ENCODE peak calls at places on chromosomes 3 and 15, in four cellular contexts. One of them, this sample, is unnamed.

GRCh38 chr3:127588675-127589577 is 1.6 kb downstream of the TPRA1 start:
- DNase-seq in CD4-positive, alpha-beta T cell: no peak
- DNase-seq in Ammon's horn: no peak
- DNase-seq in stomach: no peak
- DNase-seq in this sample: no peak

GRCh38 chr3:180325958-180326357 is 276.0 kb upstream of the TTC14 start:
- DNase-seq in Ammon's horn: no peak
- DNase-seq in stomach: no peak
- DNase-seq in CD4-positive, alpha-beta T cell: no peak
- DNase-seq in this sample: no peak

GRCh38 chr3:111803123-111803593 is 55.9 kb upstream of the PHLDB2 start:
- DNase-seq in CD4-positive, alpha-beta T cell: no peak
- DNase-seq in Ammon's horn: no peak
- DNase-seq in stomach: peak
- DNase-seq in this sample: no peak

GRCh38 chr15:74426404-74427281 is 7.1 kb downstream of the SEMA7A start:
- DNase-seq in Ammon's horn: no peak
- DNase-seq in stomach: no peak
- DNase-seq in CD4-positive, alpha-beta T cell: no peak
- DNase-seq in this sample: no peak

GRCh38 chr15:39654308-39654707 is 73.4 kb downstream of the THBS1 start:
- DNase-seq in Ammon's horn: no peak
- DNase-seq in stomach: no peak
- DNase-seq in CD4-positive, alpha-beta T cell: no peak
- DNase-seq in this sample: no peak

GRCh38 chr15:40550381-40551037 is 14.3 kb downstream of the CCDC32 start:
- DNase-seq in stomach: no peak
- DNase-seq in Ammon's horn: no peak
- DNase-seq in CD4-positive, alpha-beta T cell: no peak
- DNase-seq in this sample: no peak

GRCh38 chr3:73480187-73480672 is 144.5 kb downstream of the PDZRN3 start:
- DNase-seq in Ammon's horn: no peak
- DNase-seq in CD4-positive, alpha-beta T cell: no peak
- DNase-seq in stomach: no peak
- DNase-seq in this sample: no peak

GRCh38 chr3:41575754-41576153 is 376.4 kb downstream of the CTNNB1 start:
- DNase-seq in Ammon's horn: peak
- DNase-seq in CD4-positive, alpha-beta T cell: no peak
- DNase-seq in stomach: no peak
- DNase-seq in this sample: peak

GRCh38 chr15:62649793-62650420 is 392.6 kb upstream of the TPM1 start:
- DNase-seq in stomach: no peak
- DNase-seq in Ammon's horn: peak
- DNase-seq in CD4-positive, alpha-beta T cell: no peak
- DNase-seq in this sample: no peak

GRCh38 chr3:8579101-8579500 is 65.5 kb downstream of the SSUH2 start:
- DNase-seq in CD4-positive, alpha-beta T cell: no peak
- DNase-seq in stomach: no peak
- DNase-seq in Ammon's horn: no peak
- DNase-seq in this sample: no peak

GRCh38 chr3:43317461-43318316 is 31.3 kb downstream of the SNRK start:
- DNase-seq in CD4-positive, alpha-beta T cell: no peak
- DNase-seq in stomach: no peak
- DNase-seq in Ammon's horn: no peak
- DNase-seq in this sample: no peak

GRCh38 chr15:85639752-85640381 is 154.9 kb downstream of the KLHL25 start:
- DNase-seq in Ammon's horn: peak
- DNase-seq in stomach: no peak
- DNase-seq in CD4-positive, alpha-beta T cell: no peak
- DNase-seq in this sample: no peak

GRCh38 chr3:126983653-126984390 is 907 bp downstream of the PLXNA1 start:
- DNase-seq in CD4-positive, alpha-beta T cell: peak
- DNase-seq in stomach: no peak
- DNase-seq in Ammon's horn: no peak
- DNase-seq in this sample: peak

GRCh38 chr15:85702321-85703230 is 92.1 kb downstream of the KLHL25 start:
- DNase-seq in CD4-positive, alpha-beta T cell: no peak
- DNase-seq in Ammon's horn: no peak
- DNase-seq in stomach: no peak
- DNase-seq in this sample: no peak

GRCh38 chr3:154151969-154152368 is 30.8 kb downstream of the ARHGEF26 start:
- DNase-seq in CD4-positive, alpha-beta T cell: no peak
- DNase-seq in Ammon's horn: no peak
- DNase-seq in stomach: no peak
- DNase-seq in this sample: no peak

GRCh38 chr15:40469776-40470390 is 901 bp upstream of the CHST14 start:
- DNase-seq in Ammon's horn: no peak
- DNase-seq in stomach: no peak
- DNase-seq in CD4-positive, alpha-beta T cell: no peak
- DNase-seq in this sample: peak

GRCh38 chr3:52317601-52318000 is 1.5 kb downstream of the DNAH1 start:
- DNase-seq in CD4-positive, alpha-beta T cell: peak
- DNase-seq in stomach: peak
- DNase-seq in Ammon's horn: no peak
- DNase-seq in this sample: no peak

GRCh38 chr3:171811913-171812321 is 1.6 kb upstream of the PLD1 start:
- DNase-seq in Ammon's horn: no peak
- DNase-seq in stomach: no peak
- DNase-seq in CD4-positive, alpha-beta T cell: no peak
- DNase-seq in this sample: no peak

GRCh38 chr3:123733805-123734526 is 149.1 kb upstream of the HACD2 start:
- DNase-seq in CD4-positive, alpha-beta T cell: no peak
- DNase-seq in stomach: no peak
- DNase-seq in Ammon's horn: no peak
- DNase-seq in this sample: no peak

GRCh38 chr15:60315878-60316277 is 81.9 kb downstream of the ANXA2 start:
- DNase-seq in stomach: no peak
- DNase-seq in Ammon's horn: no peak
- DNase-seq in CD4-positive, alpha-beta T cell: no peak
- DNase-seq in this sample: no peak

GRCh38 chr3:12624056-12624455 is 39.9 kb downstream of the RAF1 start:
- DNase-seq in CD4-positive, alpha-beta T cell: no peak
- DNase-seq in stomach: no peak
- DNase-seq in Ammon's horn: no peak
- DNase-seq in this sample: no peak

GRCh38 chr3:31237887-31238286 is 294.8 kb upstream of the STT3B start:
- DNase-seq in CD4-positive, alpha-beta T cell: no peak
- DNase-seq in stomach: no peak
- DNase-seq in Ammon's horn: no peak
- DNase-seq in this sample: no peak

GRCh38 chr3:158845748-158846350 is 44.0 kb downstream of the MFSD1 start:
- DNase-seq in stomach: no peak
- DNase-seq in CD4-positive, alpha-beta T cell: peak
- DNase-seq in Ammon's horn: peak
- DNase-seq in this sample: peak

GRCh38 chr3:154779571-154779970 is 300.5 kb upstream of the MME start:
- DNase-seq in stomach: no peak
- DNase-seq in CD4-positive, alpha-beta T cell: no peak
- DNase-seq in Ammon's horn: peak
- DNase-seq in this sample: no peak

GRCh38 chr15:97761124-97761523 is 199.4 kb upstream of the ARRDC4 start:
- DNase-seq in stomach: no peak
- DNase-seq in CD4-positive, alpha-beta T cell: no peak
- DNase-seq in Ammon's horn: no peak
- DNase-seq in this sample: no peak

GRCh38 chr3:126431103-126431534 is 36.4 kb downstream of the CFAP100 start:
- DNase-seq in stomach: peak
- DNase-seq in Ammon's horn: no peak
- DNase-seq in CD4-positive, alpha-beta T cell: no peak
- DNase-seq in this sample: no peak

GRCh38 chr3:16188071-16188470 is 13.6 kb downstream of the GALNT15 start:
- DNase-seq in CD4-positive, alpha-beta T cell: no peak
- DNase-seq in Ammon's horn: no peak
- DNase-seq in stomach: no peak
- DNase-seq in this sample: no peak

GRCh38 chr3:36418296-36418695 is 38.0 kb downstream of the STAC start:
- DNase-seq in Ammon's horn: no peak
- DNase-seq in CD4-positive, alpha-beta T cell: no peak
- DNase-seq in stomach: no peak
- DNase-seq in this sample: no peak

GRCh38 chr3:146543461-146544012 is 870 bp downstream of the PLSCR1 start:
- DNase-seq in Ammon's horn: peak
- DNase-seq in CD4-positive, alpha-beta T cell: no peak
- DNase-seq in stomach: no peak
- DNase-seq in this sample: peak

GRCh38 chr15:55742927-55743614 is at the start of gene PRTG:
- DNase-seq in CD4-positive, alpha-beta T cell: no peak
- DNase-seq in stomach: peak
- DNase-seq in Ammon's horn: peak
- DNase-seq in this sample: peak

GRCh38 chr3:165837058-165837525 is at the start of gene BCHE:
- DNase-seq in stomach: no peak
- DNase-seq in CD4-positive, alpha-beta T cell: no peak
- DNase-seq in Ammon's horn: peak
- DNase-seq in this sample: peak

GRCh38 chr3:124824286-124824915 is 62.8 kb downstream of the ITGB5 start:
- DNase-seq in Ammon's horn: no peak
- DNase-seq in CD4-positive, alpha-beta T cell: no peak
- DNase-seq in stomach: no peak
- DNase-seq in this sample: no peak

This sample was measured in cerebellar cortex.